ENCODE peak calls at places on chromosomes 2 and 18, in four cellular contexts. P is fibroblast of pulmonary artery, E is occipital lobe, G is mesothelial cell of epicardium. I is an unnamed sample.

GRCh38 chr18:46447323-46447722 is 209.7 kb downstream of the LOXHD1 start:
- DNase-seq in P (no peak), E (no peak), G (no peak), I (no peak)

GRCh38 chr18:35393716-35394115 is 16.6 kb upstream of the ZNF396 start:
- DNase-seq in P (no peak), E (no peak), G (no peak), I (no peak)

GRCh38 chr2:173711816-173712215 is 253.4 kb downstream of the SP3 start:
- DNase-seq in P (no peak), E (no peak), G (no peak), I (no peak)

GRCh38 chr2:159706385-159706980 is 5.8 kb upstream of the MARCHF7 start:
- DNase-seq in P (peak), E (no peak), G (no peak), I (no peak)

GRCh38 chr18:24959100-24959499 is 392.9 kb downstream of the ZNF521 start:
- DNase-seq in P (no peak), E (no peak), G (no peak), I (no peak)

GRCh38 chr2:46814562-46814961 is 101.0 kb downstream of the MCFD2 start:
- DNase-seq in P (no peak), E (no peak), G (no peak), I (no peak)

GRCh38 chr2:111227716-111228141 is 107.0 kb downstream of the BCL2L11 start:
- DNase-seq in P (peak), E (no peak), G (no peak), I (no peak)

GRCh38 chr2:178114462-178114861 is 2.2 kb downstream of the RBM45 start:
- DNase-seq in P (no peak), E (no peak), G (no peak), I (no peak)

GRCh38 chr2:181656450-181657261 is at the start of gene CERKL:
- DNase-seq in P (peak), E (no peak), G (peak), I (peak)

GRCh38 chr2:95361216-95361980 is 41.1 kb upstream of the FAHD2A start:
- DNase-seq in P (no peak), E (no peak), G (no peak), I (no peak)

GRCh38 chr2:134574610-134575332 is 144.0 kb downstream of the TMEM163 start:
- DNase-seq in P (no peak), E (no peak), G (no peak), I (no peak)

I was measured in heart left ventricle.